ENCODE peak calls at places on chromosomes 6 and 20, in nine cellular contexts. N, C, X, M, V, B, A, F and W are unnamed samples. For H3K4me1, the result is how much of the 10 kb centered on the place peaks cover.

GRCh38 chr20:49570828-49571552 is 3.1 kb upstream of the PTGIS start:
- DNase-seq in N (no peak), C (no peak), X (no peak), M (no peak), V (peak), B (no peak), A (no peak), F (no peak), W (no peak)

GRCh38 chr6:2940010-2940850 is 31.1 kb downstream of the SERPINB6 start:
- DNase-seq in N (no peak), C (no peak), X (peak), M (no peak), V (no peak), B (peak), A (no peak), F (no peak), W (no peak)

GRCh38 chr6:2807342-2808090 is 34.1 kb downstream of the SERPINB1 start:
- DNase-seq in N (no peak), C (no peak), X (peak), M (no peak), V (no peak), B (no peak), A (no peak), F (peak), W (no peak)

GRCh38 chr6:158226655-158227512 is 58.7 kb downstream of the GTF2H5 start:
- DNase-seq in N (no peak), C (no peak), X (peak), M (peak), V (no peak), B (no peak), A (no peak), F (no peak), W (no peak)

GRCh38 chr6:84766118-84766683 is 1.8 kb upstream of the TBX18 start:
- DNase-seq in N (no peak), C (peak), X (no peak), M (no peak), V (no peak), B (no peak), A (peak), F (no peak), W (no peak)

GRCh38 chr20:34037121-34037520 is 43.4 kb downstream of the RALY start:
- DNase-seq in N (no peak), C (no peak), X (no peak), M (no peak), V (peak), B (no peak), A (no peak), F (no peak), W (no peak)

GRCh38 chr6:26270121-26270861 is 94.7 kb upstream of the BTN3A2 start:
- DNase-seq in N (no peak), C (no peak), X (no peak), M (no peak), V (no peak), B (peak), A (no peak), F (peak), W (no peak)

GRCh38 chr20:46934746-46935283 is 40.2 kb downstream of the EYA2 start:
- DNase-seq in N (no peak), C (no peak), X (no peak), M (no peak), V (no peak), B (no peak), A (no peak), F (no peak), W (no peak)

GRCh38 chr20:39069976-39070375 is 107.8 kb downstream of the DHX35 start:
- DNase-seq in N (no peak), C (no peak), X (no peak), M (no peak), V (no peak), B (no peak), A (no peak), F (peak), W (no peak)

GRCh38 chr20:14616003-14616402 is 278.6 kb upstream of the FLRT3 start:
- DNase-seq in N (no peak), C (no peak), X (no peak), M (no peak), V (no peak), B (no peak), A (no peak), F (peak), W (no peak)

GRCh38 chr6:116244284-116244683 is 9.6 kb downstream of the TSPYL4 start:
- DNase-seq in N (no peak), C (no peak), X (no peak), M (peak), V (no peak), B (no peak), A (no peak), F (peak), W (no peak)

GRCh38 chr6:158737710-158738615 is 81.2 kb downstream of the EZR start:
- DNase-seq in N (peak), C (no peak), X (no peak), M (no peak), V (no peak), B (no peak), A (no peak), F (peak), W (no peak)

GRCh38 chr20:9506337-9506821 is 8.0 kb upstream of the LAMP5 start:
- DNase-seq in N (no peak), C (no peak), X (no peak), M (no peak), V (no peak), B (no peak), A (no peak), F (no peak), W (no peak)

GRCh38 chr20:38258545-38259223 is 1.9 kb downstream of the KIAA1755 start:
- DNase-seq in N (no peak), C (no peak), X (no peak), M (no peak), V (no peak), B (no peak), A (no peak), F (no peak), W (no peak)

DNA sequence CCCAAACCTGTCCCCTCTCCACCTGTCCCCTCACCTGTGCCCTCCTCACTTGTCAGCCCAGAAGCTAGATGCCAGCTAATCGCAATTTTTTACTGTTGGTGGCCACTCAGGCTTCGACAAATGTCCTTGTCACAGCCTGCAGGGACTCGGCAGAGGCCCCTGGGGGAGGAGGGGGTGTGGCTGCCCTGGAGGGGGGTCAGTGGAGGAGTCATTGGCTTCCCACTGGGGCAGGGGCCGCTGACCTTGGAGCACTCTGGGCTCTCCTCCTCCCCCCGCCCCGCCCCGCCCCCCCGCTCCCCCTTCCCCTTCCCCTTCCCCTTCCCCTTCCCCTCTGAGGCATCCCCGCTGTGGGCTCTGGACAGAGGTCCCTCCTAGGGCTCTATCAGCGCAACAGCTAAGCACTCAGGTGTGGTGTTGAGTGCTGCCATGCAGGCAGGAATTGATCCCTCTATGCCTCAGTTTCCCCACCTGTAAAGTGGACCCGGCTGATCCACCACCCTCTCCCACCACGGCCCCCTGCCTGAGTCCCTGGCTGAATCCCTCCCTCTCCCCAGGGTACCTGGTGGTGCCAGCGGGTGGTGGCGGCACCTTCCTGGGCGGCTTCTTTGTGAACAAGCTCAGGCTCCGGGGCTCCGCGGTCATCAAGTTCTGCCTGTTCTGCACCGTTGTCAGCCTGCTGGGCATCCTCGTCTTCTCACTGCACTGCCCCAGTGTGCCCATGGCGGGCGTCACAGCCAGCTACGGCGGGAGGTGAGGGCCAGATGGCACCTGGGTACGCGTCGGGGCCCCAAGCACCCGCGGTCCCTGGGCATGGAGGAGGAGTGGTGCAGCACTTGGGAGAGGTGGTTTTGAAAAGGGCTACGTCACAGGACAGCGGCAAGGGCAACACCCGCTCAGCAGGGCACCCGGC is 23.8 kb downstream of the SLCO4A1 start:
- DNase-seq in N (no peak), C (no peak), X (peak), M (no peak), V (no peak), B (no peak), A (no peak), F (no peak), W (no peak)
- H3K27ac ChIP-seq in N (no peak), C (no peak), X (peak), M (no peak), V (no peak), B (no peak), A (peak), F (no peak), W (peak)

DNA sequence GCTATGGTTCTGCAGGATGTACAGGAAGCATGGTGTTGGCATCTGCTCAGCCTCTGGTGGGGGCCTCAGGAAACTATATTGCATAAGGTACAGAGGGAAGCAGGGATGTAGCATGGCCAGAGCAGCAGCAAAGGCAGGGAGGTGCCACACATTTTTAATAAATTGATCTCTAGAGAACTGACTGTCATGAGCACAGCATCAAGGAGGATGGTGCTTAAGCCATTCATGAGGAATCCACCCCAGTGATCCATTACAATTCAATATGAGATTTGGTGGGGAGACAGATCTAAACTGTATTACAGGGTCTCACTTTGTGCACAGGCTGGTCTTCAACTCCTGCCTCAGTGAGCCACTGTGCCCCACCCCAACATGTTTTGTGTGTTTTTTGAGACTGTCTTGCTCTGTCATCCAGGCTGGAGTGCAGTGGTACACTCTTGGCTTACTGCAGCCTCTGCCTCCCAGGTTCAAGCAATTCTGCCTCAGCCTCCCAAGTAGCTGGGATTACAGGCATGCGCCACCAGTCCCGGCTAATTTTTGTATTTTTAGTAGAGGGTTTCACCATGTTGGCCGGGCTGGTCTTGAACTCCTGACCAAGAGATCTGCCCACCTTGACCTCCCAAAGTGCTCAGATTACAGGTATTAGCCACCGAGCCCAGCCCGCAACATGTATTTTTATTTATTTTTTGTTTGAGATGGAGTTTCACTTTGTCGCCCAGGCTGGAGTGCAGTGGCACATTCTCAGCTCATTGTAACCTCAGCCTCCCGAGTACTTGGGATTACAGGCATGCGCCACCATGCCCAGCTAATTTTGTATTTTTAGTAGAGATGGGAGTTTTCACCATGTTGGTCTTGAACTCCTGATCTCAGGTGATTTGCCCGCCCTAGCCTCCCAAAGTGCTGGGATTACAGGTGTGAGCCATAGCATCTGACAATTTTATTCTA is 10.3 kb downstream of the HSPA1B start:
- DNase-seq in N (no peak), C (no peak), X (no peak), M (no peak), V (no peak), B (peak), A (no peak), F (no peak), W (no peak)
- H3K4me1 ChIP-seq in N (under half), C (under half), X (under half), M (under half), V (under half), B (under half), A (half or more), F (under half), W (half or more)

GRCh38 chr6:33744895-33745546 is 1.7 kb downstream of the IP6K3 start:
- DNase-seq in N (no peak), C (no peak), X (peak), M (peak), V (no peak), B (no peak), A (no peak), F (no peak), W (no peak)

GRCh38 chr6:33747823-33748222 is 1.1 kb upstream of the IP6K3 start:
- DNase-seq in N (no peak), C (no peak), X (no peak), M (no peak), V (no peak), B (no peak), A (no peak), F (no peak), W (no peak)

GRCh38 chr6:33746651-33747100 is at the start of gene IP6K3:
- DNase-seq in N (peak), C (peak), X (no peak), M (peak), V (no peak), B (no peak), A (peak), F (no peak), W (no peak)

GRCh38 chr6:33745558-33745957 is 1.1 kb downstream of the IP6K3 start:
- DNase-seq in N (peak), C (no peak), X (no peak), M (peak), V (no peak), B (no peak), A (no peak), F (no peak), W (no peak)

GRCh38 chr6:33746036-33746600 is 587 bp downstream of the IP6K3 start:
- DNase-seq in N (peak), C (peak), X (no peak), M (peak), V (peak), B (no peak), A (peak), F (peak), W (peak)
- TF ChIP-seq CTCF in N (no peak), C (no peak), X (no peak), M (peak), V (no peak), B (no peak), A (no peak), F (peak), W (no peak)

GRCh38 chr6:54118117-54118516 is 6.9 kb downstream of the MLIP start:
- DNase-seq in N (no peak), C (no peak), X (no peak), M (no peak), V (no peak), B (no peak), A (no peak), F (no peak), W (no peak)
- H3K27ac ChIP-seq in N (no peak), C (no peak), X (no peak), M (no peak), V (no peak), B (no peak), A (peak), F (no peak), W (no peak)